ENCODE peak calls at places on chromosomes 6 and 20, in six cellular contexts. G is HepG2, S is K562, B is SK-N-SH, Q is GM12878, D is H1. P is an unnamed sample.

GRCh38 chr6:45613678-45614077 is 235.9 kb upstream of the SUPT3H start:
- DNase-seq in Q (no peak), D (peak), S (no peak), G (no peak), B (no peak), P (no peak)

GRCh38 chr6:167795874-167796667 is 30.6 kb upstream of the AFDN start:
- DNase-seq in B (peak), G (no peak), Q (no peak), D (peak), S (no peak), P (no peak)

GRCh38 chr6:146868671-146869209 is 270.0 kb downstream of the ADGB start:
- DNase-seq in D (no peak), B (no peak), G (no peak), Q (no peak), S (no peak), P (no peak)

GRCh38 chr6:39543117-39543516 is 182.1 kb downstream of the KIF6 start:
- DNase-seq in G (no peak), S (no peak), D (no peak), B (no peak), Q (no peak), P (no peak)

GRCh38 chr20:48605364-48606116 is 222.3 kb downstream of the PREX1 start:
- DNase-seq in B (no peak), G (no peak), S (no peak), D (no peak), Q (no peak), P (no peak)

GRCh38 chr20:48921883-48922867 is 664 bp downstream of the ARFGEF2 start:
- DNase-seq in B (peak), D (no peak), Q (no peak), G (peak), S (peak), P (no peak)

GRCh38 chr20:23050847-23051627 is 1.6 kb upstream of the THBD start:
- DNase-seq in Q (no peak), S (peak), G (no peak), B (no peak), D (peak), P (peak)

GRCh38 chr6:119443993-119444641 is 94.6 kb upstream of the MAN1A1 start:
- DNase-seq in Q (no peak), D (no peak), G (no peak), B (no peak), S (no peak), P (no peak)

GRCh38 chr6:55239099-55239498 is 64.8 kb downstream of the HCRTR2 start:
- DNase-seq in B (no peak), D (no peak), S (no peak), Q (no peak), G (no peak), P (no peak)

GRCh38 chr6:36904096-36904495 is 18.3 kb downstream of the C6orf89 start:
- DNase-seq in B (no peak), D (no peak), G (no peak), S (no peak), Q (no peak), P (no peak)

GRCh38 chr20:45487231-45487635 is 17.7 kb downstream of the WFDC2 start:
- DNase-seq in Q (no peak), G (no peak), S (peak), D (peak), B (peak), P (no peak)

GRCh38 chr6:148235446-148235845 is 107.2 kb upstream of the SASH1 start:
- DNase-seq in G (no peak), Q (no peak), S (no peak), B (no peak), D (no peak), P (no peak)

GRCh38 chr6:54813901-54814300 is 32.7 kb upstream of the FAM83B start:
- DNase-seq in B (no peak), Q (no peak), D (no peak), G (no peak), S (no peak), P (no peak)

GRCh38 chr6:122553697-122554096 is 56.5 kb upstream of the PKIB start:
- DNase-seq in G (no peak), Q (no peak), S (no peak), B (no peak), D (no peak), P (no peak)

GRCh38 chr6:84284428-84285033 is 57.1 kb upstream of the CEP162 start:
- DNase-seq in D (no peak), G (peak), Q (no peak), S (peak), B (peak), P (peak)

GRCh38 chr20:25254571-25254970 is 6.7 kb downstream of the PYGB start:
- DNase-seq in Q (no peak), S (no peak), G (no peak), B (peak), D (no peak), P (no peak)

GRCh38 chr6:116034327-116034726 is 26.4 kb downstream of the FRK start:
- DNase-seq in B (no peak), G (no peak), Q (no peak), D (no peak), S (no peak), P (no peak)

GRCh38 chr6:71197770-71198169 is 90.8 kb upstream of the OGFRL1 start:
- DNase-seq in D (no peak), G (no peak), Q (no peak), S (no peak), B (no peak), P (no peak)

GRCh38 chr20:54103067-54103761 is 32.8 kb upstream of the BCAS1 start:
- DNase-seq in D (peak), Q (no peak), S (peak), G (peak), B (peak), P (peak)

GRCh38 chr20:48571945-48572589 is 255.7 kb downstream of the PREX1 start:
- DNase-seq in G (no peak), D (no peak), Q (no peak), S (no peak), B (peak), P (no peak)

GRCh38 chr6:42390228-42390934 is 61.3 kb downstream of the TRERF1 start:
- DNase-seq in S (no peak), Q (no peak), B (no peak), D (no peak), G (no peak), P (no peak)

GRCh38 chr20:24164360-24164759 is 175.8 kb upstream of the GGTLC1 start:
- DNase-seq in D (peak), B (peak), S (peak), Q (no peak), G (peak), P (no peak)

GRCh38 chr6:106572436-106572835 is 56.9 kb downstream of the RTN4IP1 start:
- DNase-seq in G (no peak), Q (no peak), B (no peak), S (no peak), D (no peak), P (no peak)

GRCh38 chr20:8385247-8385646 is 253.2 kb downstream of the PLCB1 start:
- DNase-seq in G (no peak), B (no peak), D (no peak), Q (no peak), S (no peak), P (no peak)

GRCh38 chr20:58829531-58829941 is 21.2 kb downstream of the GNAS-AS1 start:
- DNase-seq in G (no peak), B (no peak), Q (no peak), S (no peak), D (no peak), P (no peak)

GRCh38 chr20:47774081-47774777 is 11.1 kb downstream of the SULF2 start:
- DNase-seq in G (no peak), Q (no peak), B (peak), S (no peak), D (no peak), P (no peak)

GRCh38 chr6:62614442-62614841 is 328.4 kb upstream of the KHDRBS2 start:
- DNase-seq in B (no peak), S (no peak), G (no peak), Q (no peak), D (no peak), P (no peak)

GRCh38 chr6:35831257-35832007 is 26.3 kb downstream of the LHFPL5 start:
- DNase-seq in D (no peak), Q (no peak), S (no peak), G (peak), B (no peak), P (no peak)

GRCh38 chr20:37734228-37734980 is 40.6 kb downstream of the CTNNBL1 start:
- DNase-seq in B (peak), G (no peak), S (no peak), D (no peak), Q (no peak), P (no peak)

GRCh38 chr20:8210749-8211148 is 78.7 kb downstream of the PLCB1 start:
- DNase-seq in D (no peak), B (no peak), G (no peak), Q (no peak), S (no peak), P (no peak)

GRCh38 chr6:72250664-72251063 is 364.3 kb downstream of the RIMS1 start:
- DNase-seq in D (no peak), G (no peak), S (no peak), Q (no peak), B (no peak), P (no peak)

GRCh38 chr6:18477301-18477941 is 90.3 kb downstream of the RNF144B start:
- DNase-seq in G (no peak), Q (no peak), S (no peak), D (no peak), B (no peak), P (no peak)

GRCh38 chr20:51412991-51413471 is 129.5 kb downstream of the NFATC2 start:
- DNase-seq in Q (no peak), B (peak), S (no peak), G (peak), D (no peak), P (no peak)

GRCh38 chr6:86016567-86016966 is 373.9 kb upstream of the SYNCRIP start:
- DNase-seq in G (no peak), B (no peak), Q (no peak), S (no peak), D (no peak), P (no peak)

GRCh38 chr6:84568971-84569370 is 195.4 kb downstream of the TBX18 start:
- DNase-seq in D (no peak), G (no peak), B (no peak), S (no peak), Q (no peak), P (peak)

DNA sequence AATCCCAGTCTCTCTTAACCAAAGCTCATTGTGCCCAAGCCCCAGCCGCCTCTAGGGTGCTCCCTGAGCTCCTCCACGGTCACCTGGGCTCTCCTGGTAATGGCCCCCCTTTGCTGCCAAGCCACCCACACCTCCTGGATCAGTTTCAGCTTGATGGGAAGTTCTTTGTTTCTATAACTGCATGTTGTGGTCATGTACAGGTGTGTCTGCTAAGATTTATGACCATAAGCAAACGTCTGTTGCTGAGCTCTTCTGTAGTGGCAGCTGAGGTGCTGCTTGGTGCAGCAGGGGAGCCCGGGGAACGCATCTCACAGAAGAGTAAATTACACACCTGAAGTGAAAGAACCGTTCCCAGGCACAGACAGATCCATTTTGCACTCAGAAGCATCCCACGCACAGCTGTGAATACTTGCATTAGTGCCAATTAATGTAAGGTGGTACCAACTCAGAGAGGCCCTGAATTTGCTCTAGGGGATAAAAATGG is 194.6 kb upstream of the ARID1B start:
- DNase-seq in G (no peak), D (no peak), B (no peak), Q (no peak), S (no peak), P (no peak)
- TF ChIP-seq YY1 in G (no peak), D (no peak), B (no peak), Q (peak), S (no peak), P (no peak)

DNA sequence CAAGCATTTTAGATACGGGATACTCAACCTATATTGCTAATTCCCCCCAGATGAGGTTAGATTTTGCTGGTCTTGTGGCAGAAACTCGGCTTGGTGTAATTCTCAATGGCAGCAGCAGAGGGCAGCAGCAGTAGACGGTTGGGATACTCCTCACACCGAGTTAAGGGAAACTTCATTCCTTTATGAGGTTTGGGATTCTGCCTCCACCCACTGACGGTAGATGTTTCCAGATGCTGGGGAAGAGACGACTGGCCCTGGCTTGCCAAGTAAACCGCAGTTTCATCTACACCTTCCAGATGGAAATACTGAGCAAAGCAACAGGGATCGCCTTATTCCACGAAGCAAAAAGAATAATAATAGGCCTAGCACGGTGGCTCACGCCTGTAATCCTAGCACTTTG is 8.2 kb upstream of the TBC1D7 start:
- DNase-seq in B (peak), D (peak), S (peak), G (peak), Q (no peak), P (peak)
- TF ChIP-seq POLR2AphosphoS5 in B (no peak), D (no peak), S (no peak), G (no peak), Q (no peak), P (peak)

GRCh38 chr6:15317251-15317650 is 71.4 kb downstream of the JARID2 start:
- DNase-seq in S (no peak), Q (no peak), B (no peak), D (no peak), G (no peak), P (no peak)

GRCh38 chr6:15316754-15317153 is 70.9 kb downstream of the JARID2 start:
- DNase-seq in B (no peak), S (no peak), G (peak), D (peak), Q (no peak), P (no peak)

GRCh38 chr6:15320683-15321082 is 74.8 kb downstream of the JARID2 start:
- DNase-seq in S (no peak), B (no peak), G (no peak), Q (no peak), D (no peak), P (no peak)

GRCh38 chr6:15319677-15320076 is 73.8 kb downstream of the JARID2 start:
- DNase-seq in B (no peak), D (no peak), G (no peak), Q (no peak), S (no peak), P (no peak)

DNA sequence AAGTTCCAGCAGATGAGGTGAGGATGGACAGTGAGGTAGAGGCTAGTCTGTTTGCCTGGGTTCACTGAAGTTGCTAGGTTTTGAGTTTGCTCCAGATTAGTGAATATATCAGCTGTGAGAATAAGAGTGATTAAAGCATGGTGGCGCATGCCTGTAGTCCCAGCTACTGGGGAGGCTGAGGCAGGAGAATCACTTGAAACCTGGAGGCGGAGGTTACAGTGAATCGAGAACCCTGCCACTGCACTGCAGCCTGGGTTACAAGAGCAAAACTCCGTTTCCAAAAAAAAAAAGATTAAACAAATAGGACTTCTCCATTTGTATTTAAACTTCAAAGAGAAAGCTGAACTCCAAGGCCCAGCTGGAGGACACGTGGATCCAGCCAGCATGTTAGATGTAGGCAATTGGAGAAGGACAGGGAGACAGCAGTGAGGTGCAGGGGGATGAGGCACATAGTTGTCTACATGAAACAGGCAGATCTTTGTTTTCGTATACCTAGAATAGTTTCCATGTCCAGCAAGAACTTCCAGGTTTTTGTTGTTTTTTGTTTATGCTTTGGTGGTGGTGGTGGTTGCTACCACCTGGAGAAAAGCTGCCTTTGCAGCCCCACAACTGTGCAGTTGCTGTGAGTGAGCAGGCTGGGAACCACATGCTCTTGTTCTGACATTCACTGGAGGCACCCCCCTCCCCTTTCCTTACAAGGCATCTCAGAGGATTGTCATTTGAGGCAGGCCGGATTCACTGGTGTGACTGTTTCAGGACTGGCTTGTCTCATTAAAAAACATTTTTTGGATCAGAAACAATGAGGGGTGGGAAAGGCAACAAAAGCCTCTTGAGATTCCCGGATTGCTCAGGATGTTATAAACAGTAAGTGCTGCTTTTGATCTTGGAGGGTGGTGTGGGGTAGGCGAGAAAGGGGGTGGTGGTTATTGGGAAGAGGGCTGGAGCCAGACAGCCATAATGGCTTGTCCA is 72.3 kb downstream of the JARID2 start:
- DNase-seq in G (peak), B (no peak), S (no peak), D (peak), Q (no peak), P (no peak)
- TF ChIP-seq MAX in G (peak), B (no peak), S (no peak), D (no peak), Q (no peak), P (no peak)

GRCh38 chr20:16179919-16180318 is 393.3 kb downstream of the KIF16B start:
- DNase-seq in G (no peak), B (no peak), Q (no peak), S (no peak), D (no peak), P (no peak)

GRCh38 chr20:16173044-16173443 is 400.2 kb downstream of the KIF16B start:
- DNase-seq in D (no peak), S (no peak), B (no peak), G (no peak), Q (no peak), P (no peak)

GRCh38 chr20:16175322-16175721 is 397.9 kb downstream of the KIF16B start:
- DNase-seq in G (no peak), B (no peak), Q (peak), S (no peak), D (no peak), P (no peak)

GRCh38 chr20:16178671-16179070 is 394.6 kb downstream of the KIF16B start:
- DNase-seq in B (no peak), S (no peak), D (no peak), Q (no peak), G (no peak), P (no peak)
- TF ChIP-seq YY1 in B (no peak), S (no peak), D (no peak), Q (no peak), G (no peak), P (no peak)

P was measured in HCT116.